ENCODE peak calls at places on chromosomes 12 and 14, in eight cellular contexts. K is astrocyte, O is lower lobe of right lung, V is thoracic aorta, R is mucosa of descending colon, P is keratinocyte, Z is MM.1S, M is uterus. T is an unnamed sample.

GRCh38 chr14:89184952-89185351 is 232.1 kb downstream of the FOXN3 start:
- DNase-seq in K (no peak), O (no peak), V (no peak), R (no peak), P (no peak), Z (no peak), M (no peak), T (no peak)

GRCh38 chr12:101780599-101780998 is 41.3 kb upstream of the SYCP3 start:
- DNase-seq in K (no peak), O (no peak), V (no peak), R (no peak), P (no peak), Z (no peak), M (no peak), T (no peak)

GRCh38 chr14:103775506-103775905 is 59.9 kb downstream of the ZFYVE21 start:
- DNase-seq in K (no peak), O (no peak), V (no peak), R (no peak), P (no peak), Z (no peak), M (no peak), T (no peak)

GRCh38 chr14:69850086-69850735 is 29.0 kb upstream of the SMOC1 start:
- DNase-seq in K (no peak), O (no peak), V (no peak), R (no peak), P (no peak), Z (no peak), M (no peak), T (no peak)

GRCh38 chr12:104356231-104357115 is 52.9 kb downstream of the EID3 start:
- DNase-seq in K (no peak), O (no peak), V (no peak), R (no peak), P (no peak), Z (no peak), M (no peak), T (no peak)

GRCh38 chr14:78836777-78837176 is 666.6 kb downstream of the NRXN3 start:
- DNase-seq in K (peak; percentile 48), O (no peak), V (no peak), R (no peak), P (peak; percentile 48), Z (peak; percentile 67), M (no peak), T (no peak)

GRCh38 chr12:27965966-27966365 is 6.6 kb downstream of the PTHLH start:
- DNase-seq in K (peak; percentile 45), O (no peak), V (no peak), R (no peak), P (no peak), Z (no peak), M (no peak), T (no peak)

GRCh38 chr12:115155665-115156645 is 472.0 kb upstream of the TBX3 start:
- DNase-seq in K (peak; percentile 99), O (no peak), V (no peak), R (no peak), P (peak; percentile 99), Z (no peak), M (no peak), T (no peak)

GRCh38 chr12:45762185-45763110 is 32.9 kb downstream of the ARID2 start:
- DNase-seq in K (peak; percentile 39), O (no peak), V (no peak), R (no peak), P (no peak), Z (peak; percentile 17), M (no peak), T (no peak)

GRCh38 chr12:93813972-93814821 is 137.0 kb downstream of the CRADD start:
- DNase-seq in K (peak; percentile 46), O (peak; percentile 74), V (peak; percentile 68), R (peak; percentile 58), P (no peak), Z (no peak), M (peak; percentile 81), T (no peak)

GRCh38 chr14:61615743-61616523 is 79.4 kb upstream of the HIF1A start:
- DNase-seq in K (peak; percentile 59), O (no peak), V (no peak), R (no peak), P (no peak), Z (no peak), M (no peak), T (no peak)

GRCh38 chr14:76115010-76115422 is 36.7 kb upstream of the GPATCH2L start:
- DNase-seq in K (no peak), O (no peak), V (no peak), R (no peak), P (no peak), Z (no peak), M (no peak), T (no peak)

GRCh38 chr12:41190360-41190759 is 2.2 kb downstream of the PDZRN4 start:
- DNase-seq in K (peak; percentile 6), O (no peak), V (no peak), R (no peak), P (no peak), Z (no peak), M (no peak), T (no peak)

GRCh38 chr14:36647827-36648753 is 13.6 kb upstream of the PAX9 start:
- DNase-seq in K (peak; percentile 15), O (no peak), V (no peak), R (no peak), P (no peak), Z (no peak), M (no peak), T (no peak)

DNA sequence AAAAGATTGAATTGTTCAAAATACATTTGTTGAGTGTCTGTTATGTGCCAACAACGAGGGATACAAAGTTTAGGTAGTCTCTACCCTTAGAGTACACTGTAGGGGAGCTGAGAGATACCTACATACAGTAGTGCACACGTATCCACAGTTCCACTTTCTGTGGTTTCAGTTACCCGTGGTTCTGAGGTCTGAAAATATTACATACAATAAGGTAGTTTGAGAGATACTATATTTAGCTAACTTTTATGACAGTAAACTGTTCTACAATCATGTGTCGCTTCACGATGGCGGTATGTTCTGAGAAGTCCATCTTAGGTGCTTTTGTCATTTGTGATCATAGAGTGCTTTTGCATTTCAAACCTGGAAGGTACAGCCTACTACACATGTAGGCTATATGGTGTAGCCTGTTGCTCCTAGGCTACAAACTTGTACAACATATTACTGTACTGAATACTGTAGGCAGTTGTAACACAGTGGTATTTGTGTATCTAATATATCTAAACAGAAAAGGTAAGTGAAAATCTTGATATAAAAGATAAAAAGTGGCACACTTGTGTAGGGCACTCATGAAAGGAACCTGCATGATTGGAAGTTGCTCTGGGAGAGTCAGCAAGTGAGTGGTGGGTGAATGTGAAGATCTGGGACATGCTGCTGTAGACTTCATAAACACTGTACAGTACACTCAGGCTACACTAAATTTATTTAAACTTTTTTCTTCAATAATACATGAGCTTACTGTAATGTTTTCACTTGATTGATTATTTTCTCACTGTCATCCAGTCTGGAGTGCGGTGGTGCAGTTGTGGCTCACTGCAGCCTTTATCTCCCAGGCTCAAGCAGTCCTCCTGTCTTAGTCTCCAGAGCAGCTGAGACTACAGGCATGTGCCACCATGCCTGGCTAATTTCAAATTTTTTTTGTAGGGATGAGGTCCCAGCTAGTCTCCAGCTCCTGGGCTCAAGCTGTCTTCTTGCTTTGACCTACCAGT is 4.0 kb downstream of the CPSF6 start:
- DNase-seq in K (no peak), O (no peak), V (no peak), R (no peak), P (no peak), Z (peak; percentile 87), M (no peak), T (no peak)
- H3K4me3 ChIP-seq in K (no peak overlapping the region), O (no peak overlapping the region), V (no peak overlapping the region), R (no peak overlapping the region), P (no peak overlapping the region), Z (peak overlapping the region; percentile 39), M (no peak overlapping the region), T (no peak overlapping the region)

GRCh38 chr12:11793896-11794295 is 144.4 kb downstream of the ETV6 start:
- DNase-seq in K (peak; percentile 72), O (no peak), V (no peak), R (no peak), P (no peak), Z (no peak), M (no peak), T (no peak)
- H3K4me1 ChIP-seq in K (peaks cover 53% of the 10 kb centered on the region), O (peaks cover 53% of the 10 kb centered on the region), V (peaks cover 50% of the 10 kb centered on the region), R (peaks cover 30% of the 10 kb centered on the region), P (peaks cover 19% of the 10 kb centered on the region), Z (peaks cover 3% of the 10 kb centered on the region), M (no peaks in the 10 kb centered on the region), T (peaks cover 3% of the 10 kb centered on the region)

GRCh38 chr12:96206957-96207356 is 12.8 kb downstream of the ELK3 start:
- DNase-seq in K (no peak), O (no peak), V (no peak), R (no peak), P (no peak), Z (no peak), M (no peak), T (no peak)
- H3K4me3 ChIP-seq in K (no peak overlapping the region), O (no peak overlapping the region), V (no peak overlapping the region), R (no peak overlapping the region), P (no peak overlapping the region), Z (no peak overlapping the region), M (no peak overlapping the region), T (no peak overlapping the region)

GRCh38 chr14:54685286-54685845 is 118.4 kb downstream of the SAMD4A start:
- DNase-seq in K (peak; percentile 83), O (no peak), V (no peak), R (no peak), P (no peak), Z (no peak), M (no peak), T (no peak)

GRCh38 chr14:54686219-54686870 is 119.4 kb downstream of the SAMD4A start:
- DNase-seq in K (peak; percentile 95), O (no peak), V (peak; percentile 57), R (no peak), P (no peak), Z (no peak), M (peak; percentile 77), T (no peak)

GRCh38 chr14:54681819-54682261 is 114.9 kb downstream of the SAMD4A start:
- DNase-seq in K (peak; percentile 95), O (no peak), V (no peak), R (no peak), P (no peak), Z (no peak), M (no peak), T (no peak)

GRCh38 chr14:54682578-54682977 is 115.7 kb downstream of the SAMD4A start:
- DNase-seq in K (no peak), O (no peak), V (no peak), R (no peak), P (no peak), Z (no peak), M (no peak), T (no peak)

DNA sequence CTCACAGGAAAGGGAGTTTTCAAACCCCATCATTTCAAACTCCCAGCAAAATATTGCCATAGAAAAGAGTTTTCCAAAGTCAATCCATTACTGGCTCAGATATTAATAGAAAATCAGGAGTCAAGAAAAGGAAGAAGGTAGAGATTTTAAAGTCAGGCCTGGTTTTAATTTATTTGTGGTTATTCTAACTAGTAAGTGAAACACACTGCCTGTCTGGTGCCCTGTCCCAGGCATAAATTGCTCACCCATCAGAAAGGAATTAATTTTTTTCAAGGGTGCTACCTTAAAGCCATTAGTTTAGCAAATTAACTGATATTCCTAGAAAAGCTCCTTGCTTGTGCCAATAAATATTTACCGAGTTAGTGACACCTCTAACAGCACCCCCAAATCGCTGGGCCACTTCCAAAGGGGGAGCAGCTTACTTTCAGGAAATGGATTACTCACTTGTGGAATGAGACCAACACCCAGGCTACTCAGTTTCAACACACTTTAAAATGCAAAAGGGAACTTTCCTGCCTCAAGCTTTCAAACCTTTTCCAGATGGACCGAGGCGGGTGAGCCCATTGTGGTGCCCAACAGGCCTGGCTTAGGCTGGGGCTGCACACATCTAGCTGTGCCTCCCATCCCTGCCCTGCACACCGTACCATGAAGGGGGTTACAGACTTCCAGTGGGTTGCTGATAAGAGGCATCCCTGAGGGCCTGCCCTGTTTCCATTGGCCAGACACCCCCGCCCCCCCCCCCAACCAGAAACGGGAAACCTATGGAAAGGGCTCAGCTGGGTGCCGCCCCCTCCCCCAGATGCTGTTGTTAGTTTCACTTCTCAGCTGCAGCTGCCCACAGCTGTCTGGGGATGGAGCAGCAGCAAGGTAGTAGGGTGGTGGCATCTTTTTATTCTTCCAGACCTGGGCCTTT is 117.2 kb downstream of the SAMD4A start:
- DNase-seq in K (peak; percentile 81), O (no peak), V (peak; percentile 68), R (no peak), P (no peak), Z (no peak), M (peak; percentile 70), T (no peak)
- H3K4me1 ChIP-seq in K (peaks cover 54% of the 10 kb centered on the region), O (peaks cover 35% of the 10 kb centered on the region), V (peaks cover 49% of the 10 kb centered on the region), R (no peaks in the 10 kb centered on the region), P (peaks cover 45% of the 10 kb centered on the region), Z (peaks cover 4% of the 10 kb centered on the region), M (peaks cover 18% of the 10 kb centered on the region), T (no peaks in the 10 kb centered on the region)

T was measured in naive thymus-derived CD4-positive, alpha-beta T cell.